ENCODE peak calls at places on chromosomes 2 and 18, in seven cellular contexts. One of them, this sample, is unnamed.

GRCh38 chr2:102848366-102848839 is 86.6 kb downstream of the TMEM182 start:
- DNase-seq in ELF-1: peak
- DNase-seq in IMR-90: peak
- DNase-seq in iris pigment epithelial cell: peak
- DNase-seq in activated T-cell treated with anti-CD3 and anti-CD28 coated beads for 4 hours: no peak
- DNase-seq in RCC 7860: peak
- DNase-seq in C1 segment of cervical spinal cord: no peak
- DNase-seq in this sample: peak

GRCh38 chr2:12809526-12809925 is 92.8 kb downstream of the TRIB2 start:
- DNase-seq in ELF-1: no peak
- DNase-seq in IMR-90: no peak
- DNase-seq in iris pigment epithelial cell: no peak
- DNase-seq in activated T-cell treated with anti-CD3 and anti-CD28 coated beads for 4 hours: no peak
- DNase-seq in RCC 7860: no peak
- DNase-seq in C1 segment of cervical spinal cord: no peak
- DNase-seq in this sample: no peak

GRCh38 chr2:172181840-172182239 is 79.1 kb upstream of the DLX2 start:
- DNase-seq in ELF-1: peak
- DNase-seq in IMR-90: peak
- DNase-seq in iris pigment epithelial cell: peak
- DNase-seq in activated T-cell treated with anti-CD3 and anti-CD28 coated beads for 4 hours: no peak
- DNase-seq in RCC 7860: no peak
- DNase-seq in C1 segment of cervical spinal cord: no peak
- DNase-seq in this sample: no peak

GRCh38 chr2:240972636-240973521 is 25.5 kb upstream of the SNED1 start:
- DNase-seq in ELF-1: no peak
- DNase-seq in IMR-90: no peak
- DNase-seq in iris pigment epithelial cell: no peak
- DNase-seq in activated T-cell treated with anti-CD3 and anti-CD28 coated beads for 4 hours: no peak
- DNase-seq in RCC 7860: no peak
- DNase-seq in C1 segment of cervical spinal cord: no peak
- DNase-seq in this sample: peak

GRCh38 chr2:69459936-69460335 is 22.7 kb upstream of the NFU1 start:
- DNase-seq in ELF-1: no peak
- DNase-seq in IMR-90: no peak
- DNase-seq in iris pigment epithelial cell: no peak
- DNase-seq in activated T-cell treated with anti-CD3 and anti-CD28 coated beads for 4 hours: no peak
- DNase-seq in RCC 7860: no peak
- DNase-seq in C1 segment of cervical spinal cord: no peak
- DNase-seq in this sample: no peak

GRCh38 chr2:191625016-191625415 is 52.9 kb upstream of the NABP1 start:
- DNase-seq in ELF-1: no peak
- DNase-seq in IMR-90: no peak
- DNase-seq in iris pigment epithelial cell: peak
- DNase-seq in activated T-cell treated with anti-CD3 and anti-CD28 coated beads for 4 hours: peak
- DNase-seq in RCC 7860: peak
- DNase-seq in C1 segment of cervical spinal cord: no peak
- DNase-seq in this sample: no peak

GRCh38 chr2:217637268-217637615 is 365.6 kb downstream of the TNS1 start:
- DNase-seq in ELF-1: no peak
- DNase-seq in IMR-90: no peak
- DNase-seq in iris pigment epithelial cell: no peak
- DNase-seq in activated T-cell treated with anti-CD3 and anti-CD28 coated beads for 4 hours: no peak
- DNase-seq in RCC 7860: no peak
- DNase-seq in C1 segment of cervical spinal cord: no peak
- DNase-seq in this sample: no peak

GRCh38 chr2:199379251-199379650 is 78.5 kb downstream of the SATB2 start:
- DNase-seq in ELF-1: no peak
- DNase-seq in IMR-90: peak
- DNase-seq in iris pigment epithelial cell: peak
- DNase-seq in activated T-cell treated with anti-CD3 and anti-CD28 coated beads for 4 hours: no peak
- DNase-seq in RCC 7860: no peak
- DNase-seq in C1 segment of cervical spinal cord: no peak
- DNase-seq in this sample: no peak

GRCh38 chr2:36294290-36294689 is 61.3 kb upstream of the CRIM1 start:
- DNase-seq in ELF-1: no peak
- DNase-seq in IMR-90: no peak
- DNase-seq in iris pigment epithelial cell: no peak
- DNase-seq in activated T-cell treated with anti-CD3 and anti-CD28 coated beads for 4 hours: no peak
- DNase-seq in RCC 7860: peak
- DNase-seq in C1 segment of cervical spinal cord: no peak
- DNase-seq in this sample: no peak

GRCh38 chr18:60232541-60232940 is 140.0 kb downstream of the MC4R start:
- DNase-seq in ELF-1: no peak
- DNase-seq in IMR-90: peak
- DNase-seq in iris pigment epithelial cell: peak
- DNase-seq in activated T-cell treated with anti-CD3 and anti-CD28 coated beads for 4 hours: no peak
- DNase-seq in RCC 7860: peak
- DNase-seq in C1 segment of cervical spinal cord: no peak
- DNase-seq in this sample: no peak

GRCh38 chr2:240502059-240502429 is 55.7 kb downstream of the ANKMY1 start:
- DNase-seq in ELF-1: peak
- DNase-seq in IMR-90: no peak
- DNase-seq in iris pigment epithelial cell: no peak
- DNase-seq in activated T-cell treated with anti-CD3 and anti-CD28 coated beads for 4 hours: no peak
- DNase-seq in RCC 7860: no peak
- DNase-seq in C1 segment of cervical spinal cord: no peak
- DNase-seq in this sample: no peak

GRCh38 chr18:2715990-2716389 is 60.5 kb downstream of the SMCHD1 start:
- DNase-seq in ELF-1: no peak
- DNase-seq in IMR-90: peak
- DNase-seq in iris pigment epithelial cell: peak
- DNase-seq in activated T-cell treated with anti-CD3 and anti-CD28 coated beads for 4 hours: no peak
- DNase-seq in RCC 7860: no peak
- DNase-seq in C1 segment of cervical spinal cord: no peak
- DNase-seq in this sample: no peak

GRCh38 chr2:109270758-109271305 is 141.8 kb downstream of the SH3RF3 start:
- DNase-seq in ELF-1: no peak
- DNase-seq in IMR-90: no peak
- DNase-seq in iris pigment epithelial cell: no peak
- DNase-seq in activated T-cell treated with anti-CD3 and anti-CD28 coated beads for 4 hours: no peak
- DNase-seq in RCC 7860: no peak
- DNase-seq in C1 segment of cervical spinal cord: no peak
- DNase-seq in this sample: no peak